ENCODE peak calls at places on chromosome 14, in eight cellular contexts. T, G, A, L, O, Z, M and F are unnamed samples.

GRCh38 chr14:32468955-32469354 is 139.9 kb downstream of the AKAP6 start:
- DNase-seq in T (no peak), O (no peak), A (no peak), L (no peak), M (no peak), G (no peak), Z (no peak), F (no peak)

GRCh38 chr14:102655154-102655553 is 62.7 kb downstream of the RCOR1 start:
- DNase-seq in M (no peak), Z (no peak), G (no peak), O (no peak), T (no peak), L (no peak), A (no peak), F (no peak)

GRCh38 chr14:106185837-106186233 is 659.5 kb downstream of the TMEM121 start:
- DNase-seq in T (peak; percentile 18), A (peak; percentile 81), O (no peak), Z (peak; percentile 62), L (no peak), M (no peak), G (no peak), F (peak; percentile 32)

GRCh38 chr14:102988054-102988453 is 65.6 kb downstream of the AMN start:
- DNase-seq in M (no peak), T (no peak), A (no peak), L (no peak), Z (no peak), O (no peak), G (no peak), F (no peak)

GRCh38 chr14:35213869-35214387 is 78.3 kb upstream of the PSMA6 start:
- DNase-seq in Z (no peak), T (no peak), L (no peak), M (peak; percentile 12), G (no peak), A (no peak), O (no peak), F (no peak)

GRCh38 chr14:62694075-62694474 is 351.2 kb downstream of the KCNH5 start:
- DNase-seq in Z (no peak), L (no peak), O (no peak), G (no peak), A (no peak), M (peak; percentile 1), T (no peak), F (no peak)

GRCh38 chr14:35122696-35123387 is 490 bp downstream of the PRORP start:
- DNase-seq in T (peak; percentile 25), O (no peak), Z (peak; percentile 2), L (no peak), G (no peak), M (no peak), A (no peak), F (no peak)

GRCh38 chr14:95495538-95496025 is 20.9 kb downstream of the SYNE3 start:
- DNase-seq in L (no peak), M (no peak), O (no peak), T (no peak), Z (no peak), A (peak; percentile 79), G (no peak), F (peak; percentile 53)

GRCh38 chr14:103030741-103031565 is 26.4 kb downstream of the CDC42BPB start:
- DNase-seq in A (peak; percentile 41), G (no peak), Z (no peak), O (no peak), L (no peak), T (no peak), M (no peak), F (no peak)

GRCh38 chr14:74257988-74258704 is 18.9 kb downstream of the VSX2 start:
- DNase-seq in A (no peak), Z (no peak), G (no peak), T (no peak), O (no peak), L (no peak), M (no peak), F (no peak)

GRCh38 chr14:21852061-21852664 is 178.5 kb upstream of the OR4E1 start:
- DNase-seq in M (no peak), G (no peak), O (no peak), A (peak; percentile 77), Z (peak; percentile 70), L (no peak), T (peak; percentile 63), F (peak; percentile 51)